ENCODE peak calls at places on chromosomes 2 and 18, in six cellular contexts. H is stimulated activated CD8-positive, alpha-beta memory T cell treated with anti-CD3 and anti-CD28 coated beads, Interleukin-2, amount 100 ng/mL, for 48 hours; R is Peyer's patch; S is amniotic stem cell; A is activated T-cell treated with anti-CD3 and anti-CD28 coated beads, Interleukin-2, amount 50 U/mL, for 4 hours; M is ACHN. T is an unnamed sample.

GRCh38 chr2:188524519-188525113 is 232.9 kb downstream of the GULP1 start:
- DNase-seq in H (no peak), R (peak), S (peak), A (no peak), M (peak), T (no peak)

GRCh38 chr18:46071894-46072867 is at the start of gene PSTPIP2:
- DNase-seq in H (peak), R (peak), S (peak), A (peak), M (peak), T (peak)

GRCh38 chr2:232592687-232593407 is 40.6 kb upstream of the EFHD1 start:
- DNase-seq in H (no peak), R (peak), S (peak), A (no peak), M (peak), T (no peak)

GRCh38 chr2:60992985-60993392 is 24.5 kb upstream of the PEX13 start:
- DNase-seq in H (no peak), R (peak), S (no peak), A (no peak), M (no peak), T (no peak)

GRCh38 chr2:238382381-238382781 is 44.3 kb upstream of the ASB1 start:
- DNase-seq in H (no peak), R (no peak), S (no peak), A (no peak), M (no peak), T (no peak)

GRCh38 chr2:134362751-134363150 is 108.9 kb downstream of the MGAT5 start:
- DNase-seq in H (no peak), R (no peak), S (no peak), A (no peak), M (no peak), T (no peak)

GRCh38 chr2:198731842-198732421 is 725.8 kb downstream of the SATB2 start:
- DNase-seq in H (no peak), R (no peak), S (no peak), A (no peak), M (no peak), T (no peak)

GRCh38 chr2:240999873-241000541 is 1.6 kb downstream of the SNED1 start:
- DNase-seq in H (no peak), R (peak), S (no peak), A (no peak), M (no peak), T (peak)